ENCODE peak calls at places on chromosomes 5 and 9, in seven cellular contexts. One of them, this sample, is unnamed. For H3K4me1, the result is how much of the 10 kb centered on the place peaks cover.

GRCh38 chr9:4826417-4827166 is 33.8 kb downstream of the RCL1 start:
- DNase-seq in right atrium auricular region: no peak
- DNase-seq in upper lobe of right lung: no peak
- DNase-seq in astrocyte: peak
- DNase-seq in cardiac muscle cell: no peak
- DNase-seq in fibroblast of lung: peak
- DNase-seq in left ventricle myocardium inferior: no peak
- DNase-seq in this sample: no peak

GRCh38 chr5:132022737-132023136 is 11.3 kb upstream of the ACSL6 start:
- DNase-seq in astrocyte: no peak
- DNase-seq in cardiac muscle cell: no peak
- DNase-seq in fibroblast of lung: no peak
- DNase-seq in left ventricle myocardium inferior: no peak
- DNase-seq in upper lobe of right lung: no peak
- DNase-seq in right atrium auricular region: no peak
- DNase-seq in this sample: no peak

GRCh38 chr9:90287567-90288274 is 354.9 kb downstream of the DIRAS2 start:
- DNase-seq in cardiac muscle cell: no peak
- DNase-seq in fibroblast of lung: no peak
- DNase-seq in upper lobe of right lung: no peak
- DNase-seq in astrocyte: no peak
- DNase-seq in right atrium auricular region: no peak
- DNase-seq in left ventricle myocardium inferior: no peak
- DNase-seq in this sample: no peak

GRCh38 chr9:78982849-78983248 is 588.9 kb upstream of the TLE4 start:
- DNase-seq in left ventricle myocardium inferior: no peak
- DNase-seq in astrocyte: peak
- DNase-seq in upper lobe of right lung: no peak
- DNase-seq in cardiac muscle cell: no peak
- DNase-seq in fibroblast of lung: peak
- DNase-seq in right atrium auricular region: no peak
- DNase-seq in this sample: no peak

GRCh38 chr5:153831976-153832375 is 206.7 kb downstream of the FAM114A2 start:
- DNase-seq in astrocyte: peak
- DNase-seq in upper lobe of right lung: no peak
- DNase-seq in cardiac muscle cell: peak
- DNase-seq in left ventricle myocardium inferior: no peak
- DNase-seq in right atrium auricular region: no peak
- DNase-seq in fibroblast of lung: peak
- DNase-seq in this sample: no peak

GRCh38 chr5:154486427-154486866 is 8.4 kb upstream of the HAND1 start:
- DNase-seq in upper lobe of right lung: no peak
- DNase-seq in cardiac muscle cell: peak
- DNase-seq in left ventricle myocardium inferior: no peak
- DNase-seq in fibroblast of lung: no peak
- DNase-seq in astrocyte: no peak
- DNase-seq in right atrium auricular region: no peak
- DNase-seq in this sample: no peak

GRCh38 chr5:134846641-134846960 is 833 bp downstream of the C5orf24 start:
- DNase-seq in cardiac muscle cell: peak
- DNase-seq in astrocyte: peak
- DNase-seq in left ventricle myocardium inferior: no peak
- DNase-seq in upper lobe of right lung: no peak
- DNase-seq in right atrium auricular region: no peak
- DNase-seq in fibroblast of lung: peak
- DNase-seq in this sample: no peak

GRCh38 chr5:181187500-181188213 is 17.3 kb downstream of the TRIM7 start:
- DNase-seq in left ventricle myocardium inferior: peak
- DNase-seq in fibroblast of lung: peak
- DNase-seq in upper lobe of right lung: peak
- DNase-seq in cardiac muscle cell: peak
- DNase-seq in astrocyte: peak
- DNase-seq in right atrium auricular region: peak
- DNase-seq in this sample: peak

GRCh38 chr5:16596541-16596940 is 20.3 kb downstream of the RETREG1 start:
- DNase-seq in upper lobe of right lung: no peak
- DNase-seq in cardiac muscle cell: no peak
- DNase-seq in astrocyte: peak
- DNase-seq in left ventricle myocardium inferior: no peak
- DNase-seq in fibroblast of lung: peak
- DNase-seq in right atrium auricular region: no peak
- DNase-seq in this sample: no peak

GRCh38 chr5:136242136-136242535 is 49.2 kb upstream of the SMIM32 start:
- DNase-seq in astrocyte: no peak
- DNase-seq in left ventricle myocardium inferior: no peak
- DNase-seq in cardiac muscle cell: no peak
- DNase-seq in right atrium auricular region: no peak
- DNase-seq in fibroblast of lung: no peak
- DNase-seq in upper lobe of right lung: no peak
- DNase-seq in this sample: no peak

GRCh38 chr5:175709276-175709781 is 51.5 kb downstream of the HRH2 start:
- DNase-seq in cardiac muscle cell: no peak
- DNase-seq in fibroblast of lung: no peak
- DNase-seq in right atrium auricular region: no peak
- DNase-seq in upper lobe of right lung: peak
- DNase-seq in astrocyte: no peak
- DNase-seq in left ventricle myocardium inferior: no peak
- DNase-seq in this sample: no peak

GRCh38 chr9:124212381-124213050 is 45.2 kb upstream of the NEK6 start:
- DNase-seq in left ventricle myocardium inferior: no peak
- DNase-seq in right atrium auricular region: no peak
- DNase-seq in upper lobe of right lung: peak
- DNase-seq in fibroblast of lung: peak
- DNase-seq in astrocyte: peak
- DNase-seq in cardiac muscle cell: no peak
- DNase-seq in this sample: no peak

GRCh38 chr5:143352691-143353090 is 50.8 kb downstream of the NR3C1 start:
- DNase-seq in left ventricle myocardium inferior: no peak
- DNase-seq in upper lobe of right lung: no peak
- DNase-seq in right atrium auricular region: no peak
- DNase-seq in cardiac muscle cell: no peak
- DNase-seq in astrocyte: no peak
- DNase-seq in fibroblast of lung: no peak
- DNase-seq in this sample: no peak

GRCh38 chr5:53671447-53671846 is 111.0 kb downstream of the NDUFS4 start:
- DNase-seq in astrocyte: no peak
- DNase-seq in fibroblast of lung: no peak
- DNase-seq in left ventricle myocardium inferior: no peak
- DNase-seq in right atrium auricular region: no peak
- DNase-seq in upper lobe of right lung: no peak
- DNase-seq in cardiac muscle cell: no peak
- DNase-seq in this sample: no peak

GRCh38 chr5:124130807-124131206 is 615.6 kb downstream of the ZNF608 start:
- DNase-seq in right atrium auricular region: no peak
- DNase-seq in cardiac muscle cell: no peak
- DNase-seq in astrocyte: no peak
- DNase-seq in left ventricle myocardium inferior: no peak
- DNase-seq in upper lobe of right lung: no peak
- DNase-seq in fibroblast of lung: no peak
- DNase-seq in this sample: no peak

GRCh38 chr9:90878562-90878961 is 76.9 kb downstream of the SYK start:
- DNase-seq in left ventricle myocardium inferior: no peak
- DNase-seq in fibroblast of lung: no peak
- DNase-seq in right atrium auricular region: no peak
- DNase-seq in upper lobe of right lung: no peak
- DNase-seq in cardiac muscle cell: no peak
- DNase-seq in astrocyte: no peak
- DNase-seq in this sample: no peak

GRCh38 chr5:909994-910768 is 17.5 kb downstream of the TRIP13 start:
- DNase-seq in upper lobe of right lung: no peak
- DNase-seq in astrocyte: no peak
- DNase-seq in right atrium auricular region: no peak
- DNase-seq in cardiac muscle cell: no peak
- DNase-seq in left ventricle myocardium inferior: no peak
- DNase-seq in fibroblast of lung: no peak
- DNase-seq in this sample: no peak

DNA sequence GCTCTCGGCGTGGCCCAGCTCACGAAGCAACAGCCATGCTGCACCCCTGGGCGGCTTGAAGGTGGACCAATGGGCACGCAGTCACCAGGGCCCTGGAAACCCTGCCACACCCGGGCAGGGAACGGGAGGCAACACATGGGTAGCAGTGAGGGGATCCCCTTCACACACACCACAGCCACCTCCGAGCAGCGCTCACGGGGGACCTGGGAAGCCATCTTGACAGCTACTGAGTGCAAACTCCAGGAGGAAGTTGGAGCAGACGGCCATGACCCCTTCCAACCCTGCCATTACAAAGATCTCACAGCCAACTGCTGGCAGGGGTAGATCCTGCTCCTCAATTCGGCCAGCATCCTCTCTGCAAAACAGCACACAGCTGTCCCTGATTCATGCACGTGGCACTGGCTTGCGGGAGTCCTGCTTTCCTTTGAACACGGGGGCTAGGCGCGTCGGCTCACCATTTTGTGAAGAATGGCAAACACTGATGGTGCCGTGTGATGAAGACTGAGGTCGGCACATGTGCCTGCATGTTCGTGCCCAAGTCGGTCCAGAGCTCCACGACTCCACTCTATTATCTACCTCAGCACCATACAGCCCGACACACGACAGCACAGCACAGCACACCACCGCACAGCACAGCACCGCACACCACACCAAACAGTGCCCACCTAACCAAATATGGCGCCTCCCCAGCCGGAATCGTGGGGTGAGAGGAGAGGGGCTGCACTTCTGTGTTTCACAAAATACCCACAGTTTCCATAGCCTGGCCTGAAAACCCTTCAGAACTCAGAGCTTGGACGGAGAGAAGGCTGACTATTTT is 5.0 kb downstream of the UBAC1 start:
- DNase-seq in fibroblast of lung: no peak
- DNase-seq in astrocyte: no peak
- DNase-seq in right atrium auricular region: no peak
- DNase-seq in cardiac muscle cell: no peak
- DNase-seq in upper lobe of right lung: no peak
- DNase-seq in left ventricle myocardium inferior: no peak
- DNase-seq in this sample: no peak
- H3K4me1 ChIP-seq in fibroblast of lung: under half
- H3K4me1 ChIP-seq in astrocyte: under half
- H3K4me1 ChIP-seq in right atrium auricular region: under half
- H3K4me1 ChIP-seq in cardiac muscle cell: under half
- H3K4me1 ChIP-seq in upper lobe of right lung: under half
- H3K4me1 ChIP-seq in left ventricle myocardium inferior: half or more
- H3K4me1 ChIP-seq in this sample: under half

DNA sequence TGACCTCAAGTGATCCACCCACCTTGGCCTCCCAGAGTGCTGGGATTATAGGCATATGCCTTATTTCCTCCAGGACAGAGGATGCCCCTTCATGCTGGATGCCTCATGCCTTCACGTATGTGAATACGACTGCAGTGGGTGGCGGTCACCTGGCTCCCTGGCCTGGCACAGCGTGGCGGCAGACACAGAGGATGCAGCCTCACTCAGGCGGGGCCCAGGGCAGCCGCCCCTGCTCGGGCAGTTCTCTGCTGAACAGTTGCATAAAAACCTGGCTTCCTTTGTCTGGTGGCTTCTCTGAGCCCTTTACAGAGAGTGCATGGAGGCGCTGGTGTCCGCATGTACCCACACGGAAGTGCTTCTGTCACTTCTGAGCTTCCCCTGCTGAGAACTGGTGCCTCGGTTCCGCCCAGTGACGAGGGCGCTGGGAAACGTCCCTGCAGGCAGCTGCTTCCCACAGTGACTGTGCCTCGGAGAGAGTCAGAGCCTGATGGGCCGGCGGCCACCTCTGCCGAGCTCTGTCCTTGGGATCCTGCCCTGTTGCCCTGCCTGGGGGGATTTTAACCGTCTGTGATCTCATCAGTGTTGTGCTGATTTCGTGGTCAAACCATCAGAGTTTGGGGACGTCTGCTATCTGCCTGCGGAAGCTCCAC is 153.2 kb upstream of the COL5A1 start:
- DNase-seq in right atrium auricular region: peak
- DNase-seq in left ventricle myocardium inferior: peak
- DNase-seq in cardiac muscle cell: no peak
- DNase-seq in upper lobe of right lung: peak
- DNase-seq in fibroblast of lung: no peak
- DNase-seq in astrocyte: no peak
- DNase-seq in this sample: peak
- H3K4me1 ChIP-seq in right atrium auricular region: under half
- H3K4me1 ChIP-seq in left ventricle myocardium inferior: under half
- H3K4me1 ChIP-seq in cardiac muscle cell: under half
- H3K4me1 ChIP-seq in upper lobe of right lung: under half
- H3K4me1 ChIP-seq in fibroblast of lung: under half
- H3K4me1 ChIP-seq in astrocyte: under half
- H3K4me1 ChIP-seq in this sample: under half

GRCh38 chr5:140114341-140115185 is 654 bp downstream of the PURA start:
- DNase-seq in fibroblast of lung: peak
- DNase-seq in right atrium auricular region: peak
- DNase-seq in cardiac muscle cell: peak
- DNase-seq in astrocyte: peak
- DNase-seq in upper lobe of right lung: peak
- DNase-seq in left ventricle myocardium inferior: peak
- DNase-seq in this sample: peak

GRCh38 chr5:140112685-140113179 is 1.2 kb upstream of the PURA start:
- DNase-seq in right atrium auricular region: no peak
- DNase-seq in cardiac muscle cell: no peak
- DNase-seq in astrocyte: peak
- DNase-seq in upper lobe of right lung: no peak
- DNase-seq in left ventricle myocardium inferior: no peak
- DNase-seq in fibroblast of lung: peak
- DNase-seq in this sample: peak

GRCh38 chr5:140113180-140113698 is 670 bp upstream of the PURA start:
- DNase-seq in left ventricle myocardium inferior: peak
- DNase-seq in astrocyte: no peak
- DNase-seq in upper lobe of right lung: peak
- DNase-seq in right atrium auricular region: no peak
- DNase-seq in cardiac muscle cell: no peak
- DNase-seq in fibroblast of lung: no peak
- DNase-seq in this sample: peak

GRCh38 chr5:140115186-140115500 is 1.2 kb downstream of the PURA start:
- DNase-seq in left ventricle myocardium inferior: no peak
- DNase-seq in cardiac muscle cell: no peak
- DNase-seq in astrocyte: no peak
- DNase-seq in fibroblast of lung: no peak
- DNase-seq in right atrium auricular region: no peak
- DNase-seq in upper lobe of right lung: no peak
- DNase-seq in this sample: no peak

DNA sequence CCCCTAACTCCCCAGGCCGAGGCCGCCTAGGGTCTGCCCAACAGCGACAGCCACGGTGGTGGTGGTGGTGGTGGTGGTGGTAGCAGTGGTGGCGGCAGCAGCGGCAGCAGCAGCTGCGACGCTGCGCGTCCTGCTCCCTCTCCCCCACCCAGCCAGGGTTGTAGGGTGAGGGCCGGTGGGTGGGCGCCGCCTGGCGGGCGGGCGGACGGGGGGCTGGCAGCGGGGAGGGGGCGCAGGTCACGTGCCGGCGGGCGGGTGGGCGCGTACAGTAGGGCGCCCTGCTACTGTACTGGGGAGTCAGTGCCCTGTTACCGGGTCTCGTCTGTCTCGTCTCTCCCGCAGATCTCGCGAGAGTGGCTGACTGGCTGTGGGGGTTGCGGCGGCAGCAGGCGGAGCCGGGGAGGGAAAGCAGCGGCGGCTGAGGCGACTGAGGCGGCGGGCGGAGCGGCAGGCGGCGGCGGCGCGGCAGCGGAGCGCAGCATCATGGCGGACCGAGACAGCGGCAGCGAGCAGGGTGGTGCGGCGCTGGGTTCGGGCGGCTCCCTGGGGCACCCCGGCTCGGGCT is at the start of gene PURA:
- DNase-seq in cardiac muscle cell: peak
- DNase-seq in astrocyte: peak
- DNase-seq in right atrium auricular region: peak
- DNase-seq in upper lobe of right lung: peak
- DNase-seq in left ventricle myocardium inferior: peak
- DNase-seq in fibroblast of lung: peak
- DNase-seq in this sample: peak
- H3K4me1 ChIP-seq in cardiac muscle cell: under half
- H3K4me1 ChIP-seq in astrocyte: under half
- H3K4me1 ChIP-seq in right atrium auricular region: half or more
- H3K4me1 ChIP-seq in upper lobe of right lung: half or more
- H3K4me1 ChIP-seq in left ventricle myocardium inferior: half or more
- H3K4me1 ChIP-seq in fibroblast of lung: under half
- H3K4me1 ChIP-seq in this sample: under half

GRCh38 chr5:31563216-31563615 is 31.1 kb downstream of the C5orf22 start:
- DNase-seq in astrocyte: peak
- DNase-seq in left ventricle myocardium inferior: no peak
- DNase-seq in fibroblast of lung: peak
- DNase-seq in upper lobe of right lung: no peak
- DNase-seq in cardiac muscle cell: no peak
- DNase-seq in right atrium auricular region: no peak
- DNase-seq in this sample: no peak
- H3K4me1 ChIP-seq in astrocyte: under half
- H3K4me1 ChIP-seq in left ventricle myocardium inferior: under half
- H3K4me1 ChIP-seq in fibroblast of lung: under half
- H3K4me1 ChIP-seq in upper lobe of right lung: under half
- H3K4me1 ChIP-seq in cardiac muscle cell: under half
- H3K4me1 ChIP-seq in right atrium auricular region: under half
- H3K4me1 ChIP-seq in this sample: under half

This sample was measured in heart left ventricle.